ENCODE peak calls at places on chromosomes 7 and 10, in five cellular contexts. D is effector memory CD4-positive, alpha-beta T cell; B is stimulated activated CD8-positive, alpha-beta memory T cell treated with anti-CD3 and anti-CD28 coated beads, Interleukin-2, amount 100 ng/mL, for 48 hours; X is IMR-90; J is NCI-H446 treated with DMSO at 0.1 percent for 48 hours. G is an unnamed sample.

GRCh38 chr10:53387546-53387945 is 615.0 kb upstream of the MBL2 start:
- DNase-seq in J (no peak), B (no peak), X (no peak), D (no peak), G (no peak)

GRCh38 chr10:121832647-121833046 is 95.2 kb downstream of the ATE1 start:
- DNase-seq in D (no peak), X (no peak), B (no peak), J (no peak), G (no peak)

GRCh38 chr7:151550601-151551286 is 31.0 kb upstream of the RHEB start:
- DNase-seq in D (no peak), B (no peak), J (no peak), X (peak), G (peak)

GRCh38 chr10:30637881-30638467 is 8.4 kb upstream of the LYZL2 start:
- DNase-seq in X (peak), J (no peak), B (no peak), D (no peak), G (peak)

GRCh38 chr10:6838118-6838517 is 258.0 kb upstream of the PRKCQ start:
- DNase-seq in B (no peak), X (no peak), J (no peak), D (no peak), G (no peak)

GRCh38 chr10:119602241-119603095 is 5.7 kb upstream of the TIAL1 start:
- DNase-seq in D (no peak), J (no peak), B (peak), X (no peak), G (peak)

GRCh38 chr10:97332586-97333350 is 1.8 kb downstream of the FRAT2 start:
- DNase-seq in J (no peak), X (peak), D (no peak), B (no peak), G (peak)

GRCh38 chr7:37960483-37960882 is 40.0 kb downstream of the EPDR1 start:
- DNase-seq in X (no peak), B (no peak), J (no peak), D (no peak), G (no peak)

GRCh38 chr7:66173856-66174255 is 31.3 kb upstream of the TPST1 start:
- DNase-seq in J (no peak), B (no peak), X (no peak), D (no peak), G (no peak)

GRCh38 chr7:84900215-84900614 is 286.6 kb downstream of the SEMA3D start:
- DNase-seq in X (no peak), B (no peak), J (no peak), D (no peak), G (no peak)

GRCh38 chr7:88586877-88587276 is 172.6 kb upstream of the ZNF804B start:
- DNase-seq in J (no peak), X (no peak), D (no peak), B (no peak), G (no peak)

GRCh38 chr7:93551063-93551895 is 23.2 kb downstream of the CALCR start:
- DNase-seq in X (peak), B (no peak), D (no peak), J (no peak), G (peak)